ENCODE peak calls at places on chromosomes 5 and 9, in eight cellular contexts. One of them, this sample, is unnamed.
A peak's percentile ranks its signal among the peaks of the same experiment; 100 is the strongest.

GRCh38 chr5:65133473-65134110 is 348.1 kb downstream of the ADAMTS6 start:
- DNase-seq in kidney tubule cell: no peak
- DNase-seq in WTC11: no peak
- DNase-seq in left ventricle myocardium superior: no peak
- DNase-seq in AG09309: no peak
- DNase-seq in stimulated activated CD4-positive, alpha-beta T cell treated with anti-CD3 and anti-CD28 coated beads, Interleukin-15, amount 100 ng/mL, for 1 hour: no peak
- DNase-seq in retinal pigment epithelial cell: no peak
- DNase-seq in CD8-positive, alpha-beta memory T cell: no peak
- DNase-seq in this sample: no peak

GRCh38 chr5:142690641-142691040 is 4.8 kb upstream of the FGF1 start:
- DNase-seq in kidney tubule cell: no peak
- DNase-seq in WTC11: no peak
- DNase-seq in left ventricle myocardium superior: no peak
- DNase-seq in AG09309: no peak
- DNase-seq in stimulated activated CD4-positive, alpha-beta T cell treated with anti-CD3 and anti-CD28 coated beads, Interleukin-15, amount 100 ng/mL, for 1 hour: no peak
- DNase-seq in retinal pigment epithelial cell: no peak
- DNase-seq in CD8-positive, alpha-beta memory T cell: no peak
- DNase-seq in this sample: no peak

GRCh38 chr5:36739751-36740221 is 133.4 kb downstream of the SLC1A3 start:
- DNase-seq in kidney tubule cell: peak; percentile 58
- DNase-seq in WTC11: peak; percentile 90
- DNase-seq in left ventricle myocardium superior: peak; percentile 71
- DNase-seq in AG09309: no peak
- DNase-seq in stimulated activated CD4-positive, alpha-beta T cell treated with anti-CD3 and anti-CD28 coated beads, Interleukin-15, amount 100 ng/mL, for 1 hour: peak; percentile 27
- DNase-seq in retinal pigment epithelial cell: peak; percentile 10
- DNase-seq in CD8-positive, alpha-beta memory T cell: peak; percentile 41
- DNase-seq in this sample: peak; percentile 93

GRCh38 chr5:180817847-180818246 is 15.2 kb upstream of the MGAT1 start:
- DNase-seq in kidney tubule cell: peak; percentile 89
- DNase-seq in WTC11: no peak
- DNase-seq in left ventricle myocardium superior: no peak
- DNase-seq in AG09309: no peak
- DNase-seq in stimulated activated CD4-positive, alpha-beta T cell treated with anti-CD3 and anti-CD28 coated beads, Interleukin-15, amount 100 ng/mL, for 1 hour: no peak
- DNase-seq in retinal pigment epithelial cell: no peak
- DNase-seq in CD8-positive, alpha-beta memory T cell: no peak
- DNase-seq in this sample: no peak

GRCh38 chr5:155699385-155699784 is 627.6 kb upstream of the SGCD start:
- DNase-seq in kidney tubule cell: no peak
- DNase-seq in WTC11: no peak
- DNase-seq in left ventricle myocardium superior: no peak
- DNase-seq in AG09309: no peak
- DNase-seq in stimulated activated CD4-positive, alpha-beta T cell treated with anti-CD3 and anti-CD28 coated beads, Interleukin-15, amount 100 ng/mL, for 1 hour: no peak
- DNase-seq in retinal pigment epithelial cell: no peak
- DNase-seq in CD8-positive, alpha-beta memory T cell: no peak
- DNase-seq in this sample: no peak

GRCh38 chr9:124283232-124283814 is 25.6 kb downstream of the NEK6 start:
- DNase-seq in kidney tubule cell: no peak
- DNase-seq in WTC11: no peak
- DNase-seq in left ventricle myocardium superior: no peak
- DNase-seq in AG09309: no peak
- DNase-seq in stimulated activated CD4-positive, alpha-beta T cell treated with anti-CD3 and anti-CD28 coated beads, Interleukin-15, amount 100 ng/mL, for 1 hour: no peak
- DNase-seq in retinal pigment epithelial cell: no peak
- DNase-seq in CD8-positive, alpha-beta memory T cell: no peak
- DNase-seq in this sample: no peak

GRCh38 chr9:114282507-114282906 is 40.4 kb upstream of the ORM1 start:
- DNase-seq in kidney tubule cell: no peak
- DNase-seq in WTC11: no peak
- DNase-seq in left ventricle myocardium superior: no peak
- DNase-seq in AG09309: no peak
- DNase-seq in stimulated activated CD4-positive, alpha-beta T cell treated with anti-CD3 and anti-CD28 coated beads, Interleukin-15, amount 100 ng/mL, for 1 hour: no peak
- DNase-seq in retinal pigment epithelial cell: no peak
- DNase-seq in CD8-positive, alpha-beta memory T cell: no peak
- DNase-seq in this sample: no peak

GRCh38 chr5:114319821-114320220 is 42.0 kb upstream of the KCNN2 start:
- DNase-seq in kidney tubule cell: peak; percentile 71
- DNase-seq in WTC11: no peak
- DNase-seq in left ventricle myocardium superior: no peak
- DNase-seq in AG09309: no peak
- DNase-seq in stimulated activated CD4-positive, alpha-beta T cell treated with anti-CD3 and anti-CD28 coated beads, Interleukin-15, amount 100 ng/mL, for 1 hour: no peak
- DNase-seq in retinal pigment epithelial cell: peak; percentile 5
- DNase-seq in CD8-positive, alpha-beta memory T cell: no peak
- DNase-seq in this sample: no peak

GRCh38 chr5:128163991-128164390 is 80.4 kb downstream of the SLC12A2 start:
- DNase-seq in kidney tubule cell: peak; percentile 4
- DNase-seq in WTC11: no peak
- DNase-seq in left ventricle myocardium superior: no peak
- DNase-seq in AG09309: peak; percentile 24
- DNase-seq in stimulated activated CD4-positive, alpha-beta T cell treated with anti-CD3 and anti-CD28 coated beads, Interleukin-15, amount 100 ng/mL, for 1 hour: no peak
- DNase-seq in retinal pigment epithelial cell: no peak
- DNase-seq in CD8-positive, alpha-beta memory T cell: no peak
- DNase-seq in this sample: no peak

GRCh38 chr9:76394896-76395244 is 644 bp upstream of the RFK start:
- DNase-seq in kidney tubule cell: peak; percentile 65
- DNase-seq in WTC11: peak; percentile 33
- DNase-seq in left ventricle myocardium superior: peak; percentile 55
- DNase-seq in AG09309: no peak
- DNase-seq in stimulated activated CD4-positive, alpha-beta T cell treated with anti-CD3 and anti-CD28 coated beads, Interleukin-15, amount 100 ng/mL, for 1 hour: peak; percentile 29
- DNase-seq in retinal pigment epithelial cell: no peak
- DNase-seq in CD8-positive, alpha-beta memory T cell: peak; percentile 49
- DNase-seq in this sample: peak; percentile 87

GRCh38 chr5:120405923-120406322 is 58.2 kb upstream of the PRR16 start:
- DNase-seq in kidney tubule cell: peak; percentile 82
- DNase-seq in WTC11: no peak
- DNase-seq in left ventricle myocardium superior: no peak
- DNase-seq in AG09309: no peak
- DNase-seq in stimulated activated CD4-positive, alpha-beta T cell treated with anti-CD3 and anti-CD28 coated beads, Interleukin-15, amount 100 ng/mL, for 1 hour: no peak
- DNase-seq in retinal pigment epithelial cell: no peak
- DNase-seq in CD8-positive, alpha-beta memory T cell: no peak
- DNase-seq in this sample: no peak